ENCODE peak calls at places on chromosomes 1 and 21, in five cellular contexts. G is fibroblast of pulmonary artery, E is aorta, I is choroid plexus epithelial cell, F is GM12865. A is an unnamed sample.

GRCh38 chr1:207848234-207848633 is 62.7 kb downstream of the CD34 start:
- DNase-seq in G (peak), E (peak), I (peak), F (peak), A (peak)

GRCh38 chr21:17454315-17455027 is 58.4 kb upstream of the CXADR start:
- DNase-seq in G (peak), E (no peak), I (peak), F (peak), A (peak)

GRCh38 chr1:1157914-1158710 is 15.6 kb upstream of the TTLL10 start:
- DNase-seq in G (peak), E (no peak), I (peak), F (peak), A (no peak)

GRCh38 chr1:161511756-161512060 is 6.5 kb downstream of the FCGR2A start:
- DNase-seq in G (no peak), E (peak), I (no peak), F (no peak), A (no peak)

GRCh38 chr1:31586376-31587327 is 10.3 kb downstream of the TINAGL1 start:
- DNase-seq in G (no peak), E (no peak), I (no peak), F (no peak), A (no peak)

GRCh38 chr1:229130028-229130668 is 140.8 kb upstream of the RAB4A start:
- DNase-seq in G (no peak), E (no peak), I (no peak), F (no peak), A (no peak)

GRCh38 chr1:157773723-157774350 is 3.1 kb downstream of the FCRL2 start:
- DNase-seq in G (no peak), E (no peak), I (no peak), F (peak), A (no peak)

GRCh38 chr1:222627232-222627631 is 9.3 kb downstream of the MIA3 start:
- DNase-seq in G (peak), E (no peak), I (peak), F (no peak), A (peak)

GRCh38 chr1:195754874-195755273 is 853.4 kb downstream of the KCNT2 start:
- DNase-seq in G (peak), E (no peak), I (peak), F (no peak), A (no peak)

GRCh38 chr1:201970334-201971159 is 11.9 kb upstream of the RNPEP start:
- DNase-seq in G (peak), E (no peak), I (peak), F (no peak), A (peak)

GRCh38 chr21:29610960-29611359 is 312.2 kb downstream of the BACH1 start:
- DNase-seq in G (peak), E (no peak), I (peak), F (no peak), A (peak)

GRCh38 chr1:4019606-4020331 is 119.7 kb upstream of the C1orf174 start:
- DNase-seq in G (no peak), E (no peak), I (no peak), F (no peak), A (no peak)

GRCh38 chr1:232766224-232766890 is 38.9 kb upstream of the MAP10 start:
- DNase-seq in G (no peak), E (no peak), I (peak), F (no peak), A (no peak)

DNA sequence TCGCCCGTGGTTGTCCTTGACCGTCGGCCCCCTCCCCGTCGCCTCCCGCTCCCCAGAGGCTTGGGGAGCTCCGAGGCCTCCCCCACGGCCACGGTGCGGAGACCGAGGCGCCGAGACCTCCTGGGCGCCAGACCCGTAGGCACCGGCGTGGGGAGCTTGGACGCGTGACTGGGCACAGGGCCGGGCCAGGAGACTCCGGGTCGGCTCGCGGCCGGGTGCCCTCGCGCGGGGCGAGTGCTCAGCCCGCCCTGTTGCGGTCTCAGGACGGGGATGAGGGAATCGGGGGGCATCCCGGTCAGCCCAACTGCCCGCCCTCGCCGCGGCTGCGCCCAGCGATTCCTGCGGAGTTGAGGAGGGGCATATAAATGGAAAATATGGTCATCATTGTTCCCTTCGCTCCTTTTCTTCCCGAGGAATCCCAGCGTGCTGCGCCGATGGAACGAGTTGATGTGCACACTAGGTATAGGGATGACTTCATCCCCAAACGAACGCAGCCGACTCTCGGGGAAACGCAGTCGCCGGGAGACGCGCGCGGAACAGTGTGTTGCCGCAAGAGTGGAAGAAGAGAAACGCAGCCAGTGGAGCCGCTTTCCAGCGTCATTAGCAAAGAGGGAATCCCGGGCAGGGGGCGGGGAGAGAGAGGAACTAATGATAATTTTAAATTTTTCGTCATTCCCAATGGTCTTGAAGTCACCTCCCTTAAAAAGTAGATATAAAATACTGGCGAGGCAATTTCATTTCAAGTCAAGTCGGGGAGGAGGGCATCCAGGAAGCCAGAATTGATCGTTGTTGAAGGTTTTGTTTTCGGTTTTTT is 747 bp upstream of the ENAH start:
- DNase-seq in G (peak), E (peak), I (peak), F (no peak), A (peak)
- H3K4me3 ChIP-seq in G (peak), E (peak), I (peak), F (peak), A (peak)

GRCh38 chr1:182756423-182756822 is 33.1 kb upstream of the NPL start:
- DNase-seq in G (no peak), E (no peak), I (no peak), F (no peak), A (no peak)
- H3K4me3 ChIP-seq in G (no peak), E (no peak), I (no peak), F (no peak), A (no peak)

DNA sequence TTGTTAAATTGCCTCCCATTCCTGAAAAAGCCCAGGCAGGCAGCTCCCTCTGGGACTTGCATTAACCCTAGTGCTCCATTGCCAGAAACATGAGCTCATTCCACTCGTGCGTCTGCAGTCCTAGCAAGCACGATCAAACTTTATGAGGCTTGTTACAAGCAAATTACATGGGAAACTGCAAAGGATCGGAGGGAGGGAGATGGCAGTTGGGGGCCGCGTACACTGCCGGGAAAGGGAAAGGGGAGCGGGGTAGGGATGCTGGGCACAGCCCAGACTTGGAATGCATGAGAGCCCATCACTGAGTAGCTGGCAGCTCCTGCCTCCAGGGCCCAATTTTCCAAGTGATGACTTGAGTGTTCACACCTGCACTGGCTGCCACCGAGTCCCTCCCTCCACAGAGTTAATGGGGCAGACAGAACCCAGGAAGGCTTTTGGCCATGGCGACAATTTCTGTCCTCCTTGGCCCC is 169.9 kb downstream of the BRINP2 start:
- DNase-seq in G (no peak), E (no peak), I (no peak), F (no peak), A (no peak)
- H3K4me3 ChIP-seq in G (no peak), E (no peak), I (no peak), F (no peak), A (no peak)

GRCh38 chr1:39170731-39171375 is 33.6 kb upstream of the MACF1 start:
- DNase-seq in G (no peak), E (no peak), I (no peak), F (no peak), A (no peak)
- H3K4me3 ChIP-seq in G (no peak), E (no peak), I (no peak), F (no peak), A (no peak)

GRCh38 chr1:73617145-73617544 is 580.8 kb downstream of the LRRIQ3 start:
- DNase-seq in G (no peak), E (no peak), I (no peak), F (no peak), A (no peak)
- H3K4me3 ChIP-seq in G (no peak), E (no peak), I (no peak), F (no peak), A (no peak)

GRCh38 chr1:64518692-64519481 is 49.0 kb downstream of the CACHD1 start:
- DNase-seq in G (no peak), E (no peak), I (no peak), F (no peak), A (no peak)
- H3K4me3 ChIP-seq in G (no peak), E (no peak), I (no peak), F (no peak), A (no peak)

GRCh38 chr1:87841332-87841731 is 512.7 kb downstream of the LMO4 start:
- DNase-seq in G (no peak), E (no peak), I (no peak), F (no peak), A (no peak)
- H3K4me3 ChIP-seq in G (no peak), E (no peak), I (no peak), F (no peak), A (no peak)

A was measured in brain microvascular endothelial cell.